ENCODE peak calls at places on chromosomes 7 and 10, in ten cellular contexts. A, S, B, O, E, H, M, Y, X and V are unnamed samples.

GRCh38 chr7:127887096-127887495 is 144.1 kb downstream of the LRRC4 start:
- DNase-seq in A (no peak), S (no peak), B (no peak), O (no peak), E (no peak), H (no peak), M (no peak), Y (no peak), X (no peak), V (no peak)

GRCh38 chr10:92690211-92691041 is 671 bp downstream of the HHEX start:
- DNase-seq in A (peak), S (peak), B (peak), O (peak), E (no peak), H (peak), M (no peak), Y (peak), X (no peak), V (no peak)

GRCh38 chr7:137209151-137209822 is 134.2 kb downstream of the PTN start:
- DNase-seq in A (no peak), S (no peak), B (no peak), O (no peak), E (peak), H (peak), M (no peak), Y (no peak), X (no peak), V (no peak)

GRCh38 chr10:27319752-27320561 is 79.4 kb upstream of the ACBD5 start:
- DNase-seq in A (peak), S (peak), B (peak), O (peak), E (peak), H (peak), M (peak), Y (no peak), X (no peak), V (no peak)

GRCh38 chr10:62017141-62017870 is 115.8 kb downstream of the ARID5B start:
- DNase-seq in A (no peak), S (no peak), B (no peak), O (no peak), E (no peak), H (peak), M (no peak), Y (no peak), X (no peak), V (no peak)

GRCh38 chr7:69596056-69596455 is 2.2 kb upstream of the AUTS2 start:
- DNase-seq in A (no peak), S (no peak), B (no peak), O (no peak), E (no peak), H (no peak), M (no peak), Y (no peak), X (no peak), V (no peak)

GRCh38 chr7:122887848-122888247 is 1.6 kb upstream of the CADPS2 start:
- DNase-seq in A (no peak), S (no peak), B (no peak), O (no peak), E (no peak), H (no peak), M (no peak), Y (no peak), X (no peak), V (no peak)

GRCh38 chr7:45324683-45325237 is 167.2 kb downstream of the RAMP3 start:
- DNase-seq in A (no peak), S (no peak), B (peak), O (no peak), E (peak), H (no peak), M (no peak), Y (no peak), X (no peak), V (no peak)

GRCh38 chr10:102627446-102628293 is 16.6 kb upstream of the TRIM8 start:
- DNase-seq in A (peak), S (peak), B (peak), O (no peak), E (no peak), H (peak), M (no peak), Y (no peak), X (no peak), V (peak)

GRCh38 chr10:124091646-124092269 is 1.6 kb downstream of the CHST15 start:
- DNase-seq in A (peak), S (peak), B (no peak), O (peak), E (no peak), H (peak), M (no peak), Y (no peak), X (no peak), V (no peak)

GRCh38 chr7:80835251-80835650 is 83.6 kb downstream of the SEMA3C start:
- DNase-seq in A (no peak), S (no peak), B (no peak), O (no peak), E (no peak), H (no peak), M (no peak), Y (no peak), X (no peak), V (no peak)

GRCh38 chr10:116602648-116603400 is 12.1 kb downstream of the PNLIPRP1 start:
- DNase-seq in A (no peak), S (no peak), B (no peak), O (no peak), E (no peak), H (no peak), M (no peak), Y (no peak), X (no peak), V (no peak)

GRCh38 chr7:36506820-36507219 is 117.2 kb downstream of the ANLN start:
- DNase-seq in A (no peak), S (no peak), B (peak), O (no peak), E (no peak), H (peak), M (no peak), Y (peak), X (no peak), V (peak)

GRCh38 chr7:21367081-21367480 is 60.8 kb upstream of the SP4 start:
- DNase-seq in A (no peak), S (no peak), B (no peak), O (no peak), E (no peak), H (no peak), M (no peak), Y (no peak), X (no peak), V (no peak)

GRCh38 chr10:77104459-77104980 is 533.1 kb downstream of the KCNMA1 start:
- DNase-seq in A (peak), S (no peak), B (peak), O (peak), E (no peak), H (peak), M (peak), Y (peak), X (peak), V (no peak)

GRCh38 chr10:71724539-71724938 is 5.0 kb upstream of the C10orf105 start:
- DNase-seq in A (no peak), S (no peak), B (no peak), O (no peak), E (no peak), H (no peak), M (no peak), Y (no peak), X (no peak), V (no peak)

GRCh38 chr10:67697646-67698245 is 1.8 kb upstream of the CTNNA3 start:
- DNase-seq in A (no peak), S (no peak), B (peak), O (no peak), E (peak), H (peak), M (peak), Y (no peak), X (peak), V (peak)

GRCh38 chr7:30770936-30771858 is at the start of gene MINDY4:
- DNase-seq in A (peak), S (peak), B (peak), O (peak), E (no peak), H (peak), M (no peak), Y (no peak), X (peak), V (no peak)

GRCh38 chr10:22379059-22379458 is 33.8 kb downstream of the SPAG6 start:
- DNase-seq in A (no peak), S (no peak), B (no peak), O (no peak), E (no peak), H (no peak), M (no peak), Y (no peak), X (no peak), V (no peak)

GRCh38 chr7:109836016-109836415 is 1254.9 kb upstream of the LRRN3 start:
- DNase-seq in A (no peak), S (no peak), B (no peak), O (no peak), E (no peak), H (no peak), M (no peak), Y (no peak), X (no peak), V (no peak)

GRCh38 chr7:48390381-48391327 is 219.4 kb downstream of the ABCA13 start:
- DNase-seq in A (no peak), S (no peak), B (peak), O (no peak), E (no peak), H (no peak), M (no peak), Y (peak), X (no peak), V (no peak)

GRCh38 chr7:101244385-101245146 is at the start of gene FIS1:
- DNase-seq in A (peak), S (peak), B (peak), O (peak), E (peak), H (peak), M (peak), Y (peak), X (peak), V (peak)

GRCh38 chr10:51073461-51074237 is 638 bp upstream of the PRKG1 start:
- DNase-seq in A (peak), S (no peak), B (peak), O (peak), E (no peak), H (peak), M (no peak), Y (no peak), X (no peak), V (no peak)

GRCh38 chr10:132971448-132972148 is 29.2 kb upstream of the CFAP46 start:
- DNase-seq in A (peak), S (peak), B (no peak), O (no peak), E (no peak), H (no peak), M (no peak), Y (no peak), X (no peak), V (no peak)

GRCh38 chr10:132970641-132971438 is 28.5 kb upstream of the CFAP46 start:
- DNase-seq in A (peak), S (peak), B (no peak), O (no peak), E (no peak), H (no peak), M (no peak), Y (no peak), X (no peak), V (no peak)

GRCh38 chr10:132973903-132974241 is 31.5 kb upstream of the CFAP46 start:
- DNase-seq in A (peak), S (peak), B (no peak), O (no peak), E (no peak), H (no peak), M (no peak), Y (no peak), X (no peak), V (no peak)

GRCh38 chr10:132972986-132973902 is 30.9 kb upstream of the CFAP46 start:
- DNase-seq in A (peak), S (peak), B (no peak), O (peak), E (no peak), H (no peak), M (no peak), Y (no peak), X (no peak), V (no peak)

GRCh38 chr10:132972149-132972985 is 30.0 kb upstream of the CFAP46 start:
- DNase-seq in A (peak), S (peak), B (no peak), O (no peak), E (no peak), H (no peak), M (no peak), Y (no peak), X (no peak), V (no peak)
- TF ChIP-seq CTCF in A (no peak), S (no peak), B (no peak), O (no peak), E (no peak), H (no peak), M (no peak), Y (no peak), X (no peak), V (no peak)

GRCh38 chr10:683448-684071 is 5.9 kb downstream of the DIP2C start:
- DNase-seq in A (peak), S (peak), B (peak), O (no peak), E (peak), H (peak), M (peak), Y (no peak), X (peak), V (peak)
- H3K4me3 ChIP-seq in A (peak), S (no peak), B (no peak), O (peak), E (peak), H (no peak), M (peak), Y (peak), X (peak), V (peak)

DNA sequence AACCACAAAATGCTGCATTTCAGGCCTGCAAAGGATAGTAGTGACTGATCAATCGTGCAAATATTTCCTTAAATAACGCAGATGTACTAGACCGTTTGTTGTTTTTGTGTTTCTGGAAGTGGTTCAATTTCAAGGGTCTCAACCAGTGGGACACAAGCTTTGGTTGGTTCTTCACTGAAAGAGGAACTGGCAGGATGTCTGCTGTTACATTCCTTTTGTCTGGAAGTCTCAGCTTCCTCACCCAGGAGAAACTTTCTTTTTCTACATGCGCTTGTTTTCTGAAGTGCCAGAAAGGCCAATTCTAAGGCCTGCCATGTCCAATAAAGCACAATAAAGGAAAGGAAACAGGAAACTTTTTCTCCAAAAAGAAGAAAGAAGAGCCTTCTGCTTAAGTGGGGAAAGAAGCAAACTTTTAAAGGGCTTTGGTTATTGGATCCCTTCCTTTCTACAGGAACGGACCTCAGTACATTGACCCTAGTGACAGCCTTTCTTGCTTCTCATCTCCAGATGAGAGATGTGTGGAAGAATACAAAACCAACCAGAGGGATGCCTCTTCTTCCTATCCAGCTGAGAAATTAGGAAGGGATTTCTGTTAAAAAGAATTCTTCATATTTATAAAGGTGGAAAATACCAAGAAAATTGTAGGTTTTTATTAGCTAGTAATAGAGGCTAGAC is 4.2 kb downstream of the DKK1 start:
- DNase-seq in A (no peak), S (no peak), B (peak), O (no peak), E (no peak), H (peak), M (peak), Y (no peak), X (no peak), V (no peak)
- TF ChIP-seq CTCF in A (no peak), S (no peak), B (no peak), O (no peak), E (no peak), H (no peak), M (no peak), Y (no peak), X (no peak), V (no peak)

GRCh38 chr7:132065973-132066611 is 509.7 kb upstream of the PODXL start:
- DNase-seq in A (no peak), S (no peak), B (peak), O (no peak), E (no peak), H (no peak), M (no peak), Y (no peak), X (no peak), V (no peak)
- H3K4me3 ChIP-seq in A (no peak), S (no peak), B (no peak), O (no peak), E (no peak), H (no peak), M (no peak), Y (no peak), X (no peak), V (no peak)

GRCh38 chr10:97401455-97401919 is 347 bp upstream of the RRP12 start:
- DNase-seq in A (no peak), S (no peak), B (no peak), O (no peak), E (no peak), H (no peak), M (no peak), Y (no peak), X (no peak), V (no peak)

GRCh38 chr10:97399843-97400545 is 1.1 kb downstream of the RRP12 start:
- DNase-seq in A (no peak), S (no peak), B (peak), O (no peak), E (no peak), H (peak), M (no peak), Y (no peak), X (peak), V (no peak)

GRCh38 chr10:97396056-97396455 is 5.1 kb downstream of the RRP12 start:
- DNase-seq in A (no peak), S (no peak), B (no peak), O (no peak), E (no peak), H (no peak), M (no peak), Y (no peak), X (no peak), V (no peak)

GRCh38 chr10:97404044-97404443 is 2.9 kb upstream of the RRP12 start:
- DNase-seq in A (no peak), S (no peak), B (no peak), O (no peak), E (no peak), H (no peak), M (no peak), Y (no peak), X (no peak), V (no peak)

DNA sequence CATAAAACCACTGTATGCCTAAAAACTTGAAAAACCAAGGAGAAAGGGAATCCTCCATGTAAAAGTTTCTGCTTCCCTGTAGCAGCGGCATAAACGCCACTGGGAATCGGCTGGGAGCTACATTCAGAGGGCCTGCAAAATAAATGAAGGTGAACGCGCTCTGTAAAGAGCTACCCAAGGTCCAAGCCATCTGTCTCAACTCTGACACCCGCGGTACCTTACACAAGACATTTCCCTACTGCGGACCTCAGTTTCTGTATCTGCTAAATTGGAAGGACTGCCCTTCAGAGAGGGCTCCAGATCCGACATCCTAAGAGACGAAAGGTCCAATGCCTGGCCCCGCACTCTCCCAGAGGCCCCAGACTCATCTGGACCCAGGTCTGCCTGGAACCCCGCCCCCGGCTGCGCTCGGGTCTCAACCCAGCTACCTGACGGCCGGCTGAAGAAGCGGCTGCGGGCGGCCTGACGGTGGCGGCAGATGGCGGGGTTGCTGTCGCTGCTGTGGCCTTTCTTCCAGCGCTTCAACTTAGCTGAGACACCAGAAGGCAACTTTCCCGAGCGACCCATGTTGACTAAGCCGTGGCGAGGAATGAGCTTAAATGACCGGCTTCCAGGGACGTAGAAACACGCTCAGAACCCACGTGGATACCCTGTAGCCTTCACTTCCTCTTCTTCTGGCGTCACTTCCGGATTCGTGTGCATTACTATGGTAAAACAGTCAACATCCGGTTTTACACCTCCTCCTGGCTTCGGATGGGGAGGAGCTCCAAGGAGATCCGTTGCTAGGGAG is at the start of gene RRP12:
- DNase-seq in A (peak), S (peak), B (peak), O (peak), E (peak), H (peak), M (peak), Y (peak), X (peak), V (peak)
- TF ChIP-seq CTCF in A (no peak), S (no peak), B (peak), O (no peak), E (peak), H (no peak), M (peak), Y (peak), X (no peak), V (peak)

GRCh38 chr10:89090760-89091455 is 100.3 kb downstream of the FAS start:
- DNase-seq in A (no peak), S (no peak), B (peak), O (no peak), E (no peak), H (peak), M (no peak), Y (no peak), X (no peak), V (no peak)

GRCh38 chr10:89085153-89085552 is 94.6 kb downstream of the FAS start:
- DNase-seq in A (no peak), S (no peak), B (no peak), O (no peak), E (no peak), H (no peak), M (no peak), Y (no peak), X (no peak), V (no peak)

GRCh38 chr10:89088901-89089300 is 98.3 kb downstream of the FAS start:
- DNase-seq in A (no peak), S (no peak), B (no peak), O (no peak), E (no peak), H (peak), M (no peak), Y (no peak), X (peak), V (no peak)

GRCh38 chr10:89091501-89091900 is 100.9 kb downstream of the FAS start:
- DNase-seq in A (no peak), S (no peak), B (peak), O (no peak), E (no peak), H (peak), M (no peak), Y (no peak), X (no peak), V (no peak)

GRCh38 chr10:89086801-89087513 is 96.4 kb downstream of the FAS start:
- DNase-seq in A (peak), S (peak), B (peak), O (peak), E (no peak), H (peak), M (peak), Y (no peak), X (peak), V (no peak)
- H3K4me3 ChIP-seq in A (no peak), S (no peak), B (no peak), O (peak), E (no peak), H (no peak), M (peak), Y (peak), X (no peak), V (no peak)

GRCh38 chr10:72881291-72881690 is 12.2 kb upstream of the OIT3 start:
- DNase-seq in A (no peak), S (no peak), B (no peak), O (no peak), E (no peak), H (no peak), M (no peak), Y (no peak), X (no peak), V (no peak)

GRCh38 chr10:72879245-72879644 is 14.3 kb upstream of the OIT3 start:
- DNase-seq in A (no peak), S (no peak), B (no peak), O (no peak), E (no peak), H (no peak), M (no peak), Y (no peak), X (no peak), V (no peak)

GRCh38 chr10:72875250-72876055 is 18.1 kb upstream of the OIT3 start:
- DNase-seq in A (no peak), S (no peak), B (peak), O (no peak), E (peak), H (peak), M (peak), Y (no peak), X (peak), V (no peak)
- TF ChIP-seq CTCF in A (no peak), S (peak), B (peak), O (no peak), E (peak), H (peak), M (peak), Y (peak), X (peak), V (peak)

DNA sequence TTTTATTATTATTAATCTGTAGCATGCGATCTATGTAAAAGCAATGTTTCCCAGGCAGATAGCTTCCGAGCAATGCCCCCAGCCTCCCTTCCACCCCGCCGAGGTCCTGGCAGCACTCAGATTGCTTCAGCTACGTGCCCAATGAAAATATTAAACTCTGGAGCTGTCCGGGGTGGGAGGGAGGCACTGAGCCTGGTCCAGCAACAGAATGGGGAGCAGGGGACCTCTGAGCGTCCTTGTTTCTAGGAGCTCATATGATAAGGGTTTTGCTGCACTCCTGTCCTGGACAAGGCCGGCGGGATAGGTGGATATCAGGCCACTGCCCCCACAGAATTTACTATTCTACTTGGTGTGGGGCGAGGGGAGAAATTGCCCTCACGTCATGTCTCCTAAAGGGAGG is 44.5 kb upstream of the CDK1 start:
- DNase-seq in A (no peak), S (peak), B (no peak), O (no peak), E (no peak), H (no peak), M (no peak), Y (no peak), X (no peak), V (no peak)
- H3K4me3 ChIP-seq in A (peak), S (peak), B (peak), O (peak), E (peak), H (no peak), M (no peak), Y (peak), X (no peak), V (peak)